ENCODE peak calls at places on chromosome 15, in ten cellular contexts. U is sigmoid colon, V is A549, B is ovary, Q is H1, S is transverse colon, F is SK-N-SH, P is suprapubic skin, I is GM12878, C is stomach. K is an unnamed sample.

GRCh38 chr15:79779739-79780138 is 117.1 kb downstream of the MTHFS start:
- DNase-seq in U (no peak), V (no peak), B (no peak), Q (no peak), S (no peak), F (no peak), P (no peak), I (peak; percentile 34), C (no peak), K (no peak)

GRCh38 chr15:70424937-70425411 is 327.3 kb upstream of the TLE3 start:
- DNase-seq in U (no peak), V (no peak), B (no peak), Q (no peak), S (no peak), F (no peak), P (no peak), I (no peak), C (no peak), K (no peak)

GRCh38 chr15:76330281-76330680 is 6.3 kb upstream of the ISL2 start:
- DNase-seq in U (peak; percentile 80), V (peak; percentile 90), B (no peak), Q (no peak), S (peak; percentile 47), F (peak; percentile 71), P (no peak), I (no peak), C (peak; percentile 77), K (no peak)

GRCh38 chr15:66923438-66923881 is 141.9 kb upstream of the SMAD3 start:
- DNase-seq in U (peak; percentile 46), V (peak; percentile 58), B (no peak), Q (no peak), S (peak; percentile 43), F (peak; percentile 54), P (no peak), I (no peak), C (peak; percentile 40), K (no peak)

GRCh38 chr15:69039516-69040225 is 25.2 kb downstream of the NOX5 start:
- DNase-seq in U (no peak), V (no peak), B (no peak), Q (no peak), S (no peak), F (no peak), P (no peak), I (no peak), C (no peak), K (no peak)

GRCh38 chr15:101104186-101104585 is 147.7 kb downstream of the CHSY1 start:
- DNase-seq in U (no peak), V (no peak), B (no peak), Q (no peak), S (no peak), F (no peak), P (no peak), I (no peak), C (no peak), K (no peak)

GRCh38 chr15:29674661-29675533 is 147.4 kb downstream of the TJP1 start:
- DNase-seq in U (no peak), V (peak; percentile 94), B (no peak), Q (peak; percentile 73), S (peak; percentile 83), F (peak; percentile 89), P (no peak), I (no peak), C (peak; percentile 85), K (no peak)

GRCh38 chr15:71109130-71109529 is 6.1 kb upstream of the THSD4 start:
- DNase-seq in U (peak; percentile 2), V (no peak), B (no peak), Q (no peak), S (no peak), F (no peak), P (no peak), I (no peak), C (no peak), K (no peak)

GRCh38 chr15:60396100-60396499 is 1.7 kb downstream of the ANXA2 start:
- DNase-seq in U (no peak), V (no peak), B (no peak), Q (no peak), S (no peak), F (no peak), P (no peak), I (no peak), C (peak; percentile 59), K (no peak)

GRCh38 chr15:35932541-35932940 is 386.6 kb upstream of the DPH6 start:
- DNase-seq in U (no peak), V (no peak), B (no peak), Q (no peak), S (no peak), F (peak; percentile 46), P (no peak), I (no peak), C (no peak), K (no peak)

GRCh38 chr15:84734794-84735479 is 13.5 kb upstream of the ZNF592 start:
- DNase-seq in U (peak; percentile 70), V (peak; percentile 88), B (no peak), Q (peak; percentile 88), S (peak; percentile 87), F (no peak), P (peak; percentile 62), I (peak; percentile 94), C (peak; percentile 75), K (no peak)

GRCh38 chr15:26378304-26378703 is 394.6 kb downstream of the GABRB3 start:
- DNase-seq in U (no peak), V (no peak), B (no peak), Q (no peak), S (no peak), F (no peak), P (no peak), I (no peak), C (no peak), K (no peak)

GRCh38 chr15:26382416-26383086 is 390.3 kb downstream of the GABRB3 start:
- DNase-seq in U (no peak), V (no peak), B (no peak), Q (no peak), S (no peak), F (peak; percentile 21), P (no peak), I (no peak), C (no peak), K (no peak)
- TF ChIP-seq EP300 in U (no peak), V (no peak), B (no peak), Q (no peak), S (no peak), F (no peak), P (no peak), I (no peak), C (no peak), K (no peak)

DNA sequence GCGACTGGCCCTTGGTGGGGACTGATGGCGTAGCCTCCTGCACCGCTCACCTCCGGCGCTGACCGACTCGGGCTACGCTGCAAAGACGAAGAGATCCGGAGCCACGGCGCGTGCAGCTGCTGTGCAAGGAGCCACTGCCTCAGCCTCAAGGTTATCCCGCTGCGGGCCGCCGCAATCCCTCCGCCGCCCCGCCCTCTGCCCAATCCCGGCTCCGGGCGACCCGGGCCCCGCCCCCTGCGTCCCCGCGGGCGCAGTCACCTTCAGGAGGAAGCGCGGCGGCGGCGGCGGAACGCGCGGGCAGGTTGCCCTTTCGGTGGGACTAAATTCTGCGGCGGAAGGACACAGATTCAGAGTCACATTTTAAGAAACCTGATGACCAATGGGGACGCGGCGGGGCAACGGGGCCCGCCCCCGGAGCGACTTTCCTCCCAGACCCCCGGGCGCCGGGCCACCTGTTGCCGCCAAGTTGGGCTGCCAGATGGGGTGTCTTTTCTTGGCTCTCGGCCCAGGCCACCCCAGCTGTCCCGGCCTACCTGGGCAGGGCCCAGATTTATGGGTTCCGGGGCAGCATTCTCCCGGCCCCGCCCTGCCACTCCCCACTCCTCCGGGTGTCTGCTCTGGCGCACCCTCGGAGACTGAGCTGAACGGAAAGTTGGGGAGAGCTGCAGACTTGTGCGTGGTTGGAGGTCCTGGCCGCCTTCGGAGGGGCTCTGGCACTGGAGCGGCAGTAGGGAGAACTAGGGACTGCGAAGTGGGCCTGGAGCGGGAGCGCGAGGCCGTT is at the start of gene PKM:
- DNase-seq in U (peak; percentile 97), V (peak; percentile 93), B (peak; percentile 94), Q (peak; percentile 95), S (peak; percentile 98), F (peak; percentile 96), P (peak; percentile 96), I (peak; percentile 84), C (peak; percentile 98), K (peak; percentile 99)
- TF ChIP-seq CTCF in U (no peak), V (no peak), B (no peak), Q (no peak), S (no peak), F (no peak), P (no peak), I (no peak), C (no peak), K (no peak)

GRCh38 chr15:52233405-52233804 is 42.2 kb upstream of the GNB5 start:
- DNase-seq in U (no peak), V (no peak), B (no peak), Q (no peak), S (no peak), F (no peak), P (no peak), I (no peak), C (no peak), K (no peak)

GRCh38 chr15:52234596-52235541 is 43.7 kb upstream of the GNB5 start:
- DNase-seq in U (no peak), V (no peak), B (no peak), Q (no peak), S (peak; percentile 33), F (no peak), P (no peak), I (no peak), C (no peak), K (no peak)

GRCh38 chr15:52232327-52232726 is 41.1 kb upstream of the GNB5 start:
- DNase-seq in U (no peak), V (no peak), B (no peak), Q (no peak), S (no peak), F (no peak), P (no peak), I (no peak), C (no peak), K (no peak)

GRCh38 chr15:52238149-52238548 is 47.0 kb upstream of the GNB5 start:
- DNase-seq in U (no peak), V (no peak), B (no peak), Q (no peak), S (no peak), F (no peak), P (no peak), I (no peak), C (no peak), K (no peak)

GRCh38 chr15:52236015-52236414 is 44.8 kb upstream of the GNB5 start:
- DNase-seq in U (no peak), V (no peak), B (no peak), Q (no peak), S (no peak), F (no peak), P (no peak), I (no peak), C (no peak), K (no peak)
- TF ChIP-seq EP300 in U (no peak), V (no peak), B (no peak), Q (no peak), S (no peak), F (no peak), P (no peak), I (no peak), C (no peak), K (no peak)

DNA sequence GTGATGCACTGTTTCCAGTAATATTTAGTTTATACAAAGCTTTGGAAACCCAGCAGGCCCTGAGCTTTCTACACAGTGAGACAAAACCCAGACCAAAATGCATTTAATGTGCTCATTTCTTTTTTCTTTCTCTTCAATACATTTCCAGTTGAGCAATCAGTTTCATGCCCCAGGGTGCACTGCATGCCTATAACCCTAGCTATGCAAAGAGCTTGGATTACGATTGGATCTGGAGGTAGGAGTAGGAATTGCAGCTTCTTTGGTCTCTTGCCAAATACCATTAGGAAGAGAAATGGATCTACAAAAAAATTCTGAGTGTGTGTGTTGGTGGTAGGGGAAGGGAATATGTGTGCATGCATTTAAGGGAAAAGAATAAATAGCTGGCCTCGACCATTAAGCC is 1001.4 kb downstream of the SQOR start:
- DNase-seq in U (no peak), V (no peak), B (no peak), Q (no peak), S (no peak), F (peak; percentile 7), P (no peak), I (no peak), C (no peak), K (no peak)
- TF ChIP-seq CTCF in U (no peak), V (no peak), B (no peak), Q (no peak), S (no peak), F (no peak), P (no peak), I (no peak), C (no peak), K (no peak)

K was measured in esophagus muscularis mucosa.